ENCODE peak calls at places on chromosomes 5 and 9, in five cellular contexts. One of them, this sample, is unnamed.

GRCh38 chr5:108910627-108911026 is 162.9 kb downstream of the FER start:
- DNase-seq in prostate gland: no peak
- DNase-seq in T-helper 2 cell treated with Interferon-gamma antibody and Interleukin-4, amounts not matched to agents 5 μg/mL and 100 μg/mL, for 36 hours: no peak
- DNase-seq in kidney tubule cell: no peak
- DNase-seq in AG04450: no peak
- DNase-seq in this sample: no peak

GRCh38 chr5:133825631-133826289 is 142.7 kb downstream of the C5orf15 start:
- DNase-seq in AG04450: no peak
- DNase-seq in T-helper 2 cell treated with Interferon-gamma antibody and Interleukin-4, amounts not matched to agents 5 μg/mL and 100 μg/mL, for 36 hours: no peak
- DNase-seq in prostate gland: no peak
- DNase-seq in kidney tubule cell: peak; percentile 59
- DNase-seq in this sample: peak; percentile 55

GRCh38 chr5:121691478-121691877 is 160.2 kb upstream of the FTMT start:
- DNase-seq in prostate gland: no peak
- DNase-seq in T-helper 2 cell treated with Interferon-gamma antibody and Interleukin-4, amounts not matched to agents 5 μg/mL and 100 μg/mL, for 36 hours: no peak
- DNase-seq in AG04450: no peak
- DNase-seq in kidney tubule cell: no peak
- DNase-seq in this sample: peak; percentile 2

GRCh38 chr5:120447706-120448239 is 16.3 kb upstream of the PRR16 start:
- DNase-seq in prostate gland: no peak
- DNase-seq in kidney tubule cell: peak; percentile 8
- DNase-seq in AG04450: no peak
- DNase-seq in T-helper 2 cell treated with Interferon-gamma antibody and Interleukin-4, amounts not matched to agents 5 μg/mL and 100 μg/mL, for 36 hours: no peak
- DNase-seq in this sample: no peak

GRCh38 chr9:130118841-130119520 is 53.2 kb upstream of the NCS1 start:
- DNase-seq in prostate gland: no peak
- DNase-seq in T-helper 2 cell treated with Interferon-gamma antibody and Interleukin-4, amounts not matched to agents 5 μg/mL and 100 μg/mL, for 36 hours: no peak
- DNase-seq in kidney tubule cell: peak; percentile 96
- DNase-seq in AG04450: no peak
- DNase-seq in this sample: peak; percentile 28

GRCh38 chr9:136978073-136978864 is 965 bp downstream of the PTGDS start:
- DNase-seq in prostate gland: peak; percentile 45
- DNase-seq in AG04450: no peak
- DNase-seq in kidney tubule cell: peak; percentile 22
- DNase-seq in T-helper 2 cell treated with Interferon-gamma antibody and Interleukin-4, amounts not matched to agents 5 μg/mL and 100 μg/mL, for 36 hours: peak; percentile 57
- DNase-seq in this sample: peak; percentile 60

GRCh38 chr5:172343741-172344140 is 60.2 kb upstream of the UBTD2 start:
- DNase-seq in prostate gland: no peak
- DNase-seq in T-helper 2 cell treated with Interferon-gamma antibody and Interleukin-4, amounts not matched to agents 5 μg/mL and 100 μg/mL, for 36 hours: no peak
- DNase-seq in AG04450: no peak
- DNase-seq in kidney tubule cell: no peak
- DNase-seq in this sample: no peak

GRCh38 chr9:71446499-71447411 is 321.6 kb downstream of the CEMIP2 start:
- DNase-seq in T-helper 2 cell treated with Interferon-gamma antibody and Interleukin-4, amounts not matched to agents 5 μg/mL and 100 μg/mL, for 36 hours: peak; percentile 27
- DNase-seq in kidney tubule cell: peak; percentile 57
- DNase-seq in AG04450: peak; percentile 8
- DNase-seq in prostate gland: peak; percentile 4
- DNase-seq in this sample: peak; percentile 35

GRCh38 chr5:77255617-77256016 is 45.1 kb downstream of the PDE8B start:
- DNase-seq in kidney tubule cell: no peak
- DNase-seq in T-helper 2 cell treated with Interferon-gamma antibody and Interleukin-4, amounts not matched to agents 5 μg/mL and 100 μg/mL, for 36 hours: no peak
- DNase-seq in AG04450: no peak
- DNase-seq in prostate gland: no peak
- DNase-seq in this sample: no peak

GRCh38 chr5:132526290-132526973 is 16.9 kb downstream of the IL5 start:
- DNase-seq in T-helper 2 cell treated with Interferon-gamma antibody and Interleukin-4, amounts not matched to agents 5 μg/mL and 100 μg/mL, for 36 hours: peak; percentile 41
- DNase-seq in AG04450: no peak
- DNase-seq in prostate gland: peak; percentile 31
- DNase-seq in kidney tubule cell: peak; percentile 75
- DNase-seq in this sample: peak; percentile 21

GRCh38 chr5:111676496-111676895 is 80.5 kb downstream of the NREP start:
- DNase-seq in AG04450: no peak
- DNase-seq in T-helper 2 cell treated with Interferon-gamma antibody and Interleukin-4, amounts not matched to agents 5 μg/mL and 100 μg/mL, for 36 hours: no peak
- DNase-seq in prostate gland: no peak
- DNase-seq in kidney tubule cell: no peak
- DNase-seq in this sample: no peak

GRCh38 chr5:88660326-88660946 is 222.5 kb downstream of the MEF2C start:
- DNase-seq in T-helper 2 cell treated with Interferon-gamma antibody and Interleukin-4, amounts not matched to agents 5 μg/mL and 100 μg/mL, for 36 hours: no peak
- DNase-seq in AG04450: no peak
- DNase-seq in prostate gland: no peak
- DNase-seq in kidney tubule cell: peak; percentile 51
- DNase-seq in this sample: no peak

GRCh38 chr5:157828031-157828948 is 30.7 kb downstream of the CLINT1 start:
- DNase-seq in AG04450: no peak
- DNase-seq in kidney tubule cell: no peak
- DNase-seq in T-helper 2 cell treated with Interferon-gamma antibody and Interleukin-4, amounts not matched to agents 5 μg/mL and 100 μg/mL, for 36 hours: no peak
- DNase-seq in prostate gland: no peak
- DNase-seq in this sample: no peak

GRCh38 chr9:4555251-4555650 is 65.0 kb downstream of the SLC1A1 start:
- DNase-seq in T-helper 2 cell treated with Interferon-gamma antibody and Interleukin-4, amounts not matched to agents 5 μg/mL and 100 μg/mL, for 36 hours: no peak
- DNase-seq in prostate gland: no peak
- DNase-seq in AG04450: no peak
- DNase-seq in kidney tubule cell: peak; percentile 51
- DNase-seq in this sample: peak; percentile 62

GRCh38 chr9:114666841-114667240 is 9.2 kb upstream of the TEX53 start:
- DNase-seq in prostate gland: no peak
- DNase-seq in AG04450: no peak
- DNase-seq in T-helper 2 cell treated with Interferon-gamma antibody and Interleukin-4, amounts not matched to agents 5 μg/mL and 100 μg/mL, for 36 hours: no peak
- DNase-seq in kidney tubule cell: no peak
- DNase-seq in this sample: no peak

GRCh38 chr5:10856646-10857332 is 95.8 kb upstream of the DAP start:
- DNase-seq in prostate gland: no peak
- DNase-seq in AG04450: peak; percentile 66
- DNase-seq in T-helper 2 cell treated with Interferon-gamma antibody and Interleukin-4, amounts not matched to agents 5 μg/mL and 100 μg/mL, for 36 hours: no peak
- DNase-seq in kidney tubule cell: peak; percentile 92
- DNase-seq in this sample: peak; percentile 57

GRCh38 chr9:76206821-76207220 is 187.4 kb downstream of the RFK start:
- DNase-seq in T-helper 2 cell treated with Interferon-gamma antibody and Interleukin-4, amounts not matched to agents 5 μg/mL and 100 μg/mL, for 36 hours: no peak
- DNase-seq in kidney tubule cell: peak; percentile 43
- DNase-seq in AG04450: no peak
- DNase-seq in prostate gland: no peak
- DNase-seq in this sample: no peak

GRCh38 chr5:125004009-125004408 is 257.6 kb upstream of the ZNF608 start:
- DNase-seq in AG04450: no peak
- DNase-seq in T-helper 2 cell treated with Interferon-gamma antibody and Interleukin-4, amounts not matched to agents 5 μg/mL and 100 μg/mL, for 36 hours: no peak
- DNase-seq in prostate gland: no peak
- DNase-seq in kidney tubule cell: no peak
- DNase-seq in this sample: no peak

GRCh38 chr5:69491838-69492390 is 676 bp upstream of the OCLN start:
- DNase-seq in AG04450: no peak
- DNase-seq in T-helper 2 cell treated with Interferon-gamma antibody and Interleukin-4, amounts not matched to agents 5 μg/mL and 100 μg/mL, for 36 hours: no peak
- DNase-seq in kidney tubule cell: no peak
- DNase-seq in prostate gland: no peak
- DNase-seq in this sample: no peak

GRCh38 chr9:95729066-95729465 is 146.4 kb upstream of the ERCC6L2 start:
- DNase-seq in kidney tubule cell: no peak
- DNase-seq in T-helper 2 cell treated with Interferon-gamma antibody and Interleukin-4, amounts not matched to agents 5 μg/mL and 100 μg/mL, for 36 hours: no peak
- DNase-seq in AG04450: no peak
- DNase-seq in prostate gland: no peak
- DNase-seq in this sample: no peak

GRCh38 chr5:104345513-104345823 is 782.9 kb upstream of the NUDT12 start:
- DNase-seq in T-helper 2 cell treated with Interferon-gamma antibody and Interleukin-4, amounts not matched to agents 5 μg/mL and 100 μg/mL, for 36 hours: no peak
- DNase-seq in kidney tubule cell: no peak
- DNase-seq in AG04450: no peak
- DNase-seq in prostate gland: no peak
- DNase-seq in this sample: no peak

GRCh38 chr5:141604318-141604717 is 14.5 kb downstream of the DIAPH1 start:
- DNase-seq in AG04450: peak; percentile 57
- DNase-seq in T-helper 2 cell treated with Interferon-gamma antibody and Interleukin-4, amounts not matched to agents 5 μg/mL and 100 μg/mL, for 36 hours: no peak
- DNase-seq in prostate gland: no peak
- DNase-seq in kidney tubule cell: peak; percentile 96
- DNase-seq in this sample: peak; percentile 14

GRCh38 chr5:8848997-8849585 is 696.8 kb downstream of the SEMA5A start:
- DNase-seq in T-helper 2 cell treated with Interferon-gamma antibody and Interleukin-4, amounts not matched to agents 5 μg/mL and 100 μg/mL, for 36 hours: no peak
- DNase-seq in AG04450: no peak
- DNase-seq in prostate gland: no peak
- DNase-seq in kidney tubule cell: peak; percentile 85
- DNase-seq in this sample: no peak

GRCh38 chr9:133239533-133240090 is 30.6 kb upstream of the OBP2B start:
- DNase-seq in prostate gland: no peak
- DNase-seq in T-helper 2 cell treated with Interferon-gamma antibody and Interleukin-4, amounts not matched to agents 5 μg/mL and 100 μg/mL, for 36 hours: no peak
- DNase-seq in AG04450: no peak
- DNase-seq in kidney tubule cell: no peak
- DNase-seq in this sample: no peak

This sample was measured in thyroid gland.